ENCODE peak calls at places on chromosomes 3 and 15, in eight cellular contexts. N, Z, F, K, S, G, A and X are unnamed samples.

GRCh38 chr15:41782486-41783271 is 8.4 kb downstream of the MAPKBP1 start:
- DNase-seq in N (no peak), Z (no peak), F (no peak), K (no peak), S (no peak), G (no peak), A (no peak), X (no peak)

GRCh38 chr3:124053871-124054270 is 61.9 kb upstream of the ROPN1 start:
- DNase-seq in N (no peak), Z (no peak), F (no peak), K (no peak), S (no peak), G (no peak), A (no peak), X (no peak)

GRCh38 chr3:15313461-15313860 is 18.9 kb downstream of the SH3BP5 start:
- DNase-seq in N (no peak), Z (no peak), F (no peak), K (no peak), S (no peak), G (peak), A (no peak), X (no peak)

GRCh38 chr3:134029256-134029733 is 430 bp downstream of the SLCO2A1 start:
- DNase-seq in N (peak), Z (peak), F (no peak), K (no peak), S (no peak), G (peak), A (no peak), X (no peak)

GRCh38 chr3:54344601-54345216 is 222.4 kb downstream of the CACNA2D3 start:
- DNase-seq in N (no peak), Z (no peak), F (no peak), K (no peak), S (no peak), G (no peak), A (no peak), X (no peak)

GRCh38 chr3:21170964-21171363 is 580.0 kb downstream of the ZNF385D start:
- DNase-seq in N (peak), Z (peak), F (no peak), K (no peak), S (no peak), G (no peak), A (no peak), X (no peak)

GRCh38 chr3:10015476-10015904 is 10.7 kb upstream of the FANCD2 start:
- DNase-seq in N (peak), Z (peak), F (no peak), K (no peak), S (no peak), G (no peak), A (peak), X (peak)

GRCh38 chr3:50044976-50045375 is 43.7 kb upstream of the RBM5 start:
- DNase-seq in N (peak), Z (no peak), F (no peak), K (no peak), S (no peak), G (peak), A (no peak), X (no peak)

GRCh38 chr15:42107483-42107882 is 13.1 kb upstream of the PLA2G4D start:
- DNase-seq in N (no peak), Z (no peak), F (no peak), K (no peak), S (no peak), G (peak), A (no peak), X (no peak)

GRCh38 chr3:36944641-36945270 is at the start of gene TRANK1:
- DNase-seq in N (peak), Z (peak), F (no peak), K (peak), S (peak), G (peak), A (peak), X (peak)

GRCh38 chr3:49378249-49378899 is 20.2 kb upstream of the GPX1 start:
- DNase-seq in N (peak), Z (peak), F (no peak), K (no peak), S (no peak), G (no peak), A (peak), X (peak)

GRCh38 chr15:38843736-38844590 is 279.3 kb upstream of the RASGRP1 start:
- DNase-seq in N (no peak), Z (peak), F (no peak), K (no peak), S (no peak), G (no peak), A (peak), X (no peak)

GRCh38 chr15:79378394-79379158 is 53.6 kb upstream of the MINAR1 start:
- DNase-seq in N (peak), Z (no peak), F (no peak), K (no peak), S (no peak), G (peak), A (peak), X (no peak)

GRCh38 chr3:4990061-4990460 is 10.8 kb downstream of the BHLHE40 start:
- DNase-seq in N (peak), Z (peak), F (no peak), K (no peak), S (no peak), G (no peak), A (no peak), X (no peak)

GRCh38 chr3:17040322-17040721 is 155.6 kb downstream of the PLCL2 start:
- DNase-seq in N (no peak), Z (no peak), F (no peak), K (no peak), S (no peak), G (no peak), A (no peak), X (no peak)

GRCh38 chr3:16375891-16376290 is 110.9 kb downstream of the OXNAD1 start:
- DNase-seq in N (no peak), Z (no peak), F (no peak), K (no peak), S (no peak), G (no peak), A (no peak), X (no peak)

GRCh38 chr15:37618368-37618767 is 316.1 kb upstream of the TMCO5A start:
- DNase-seq in N (no peak), Z (no peak), F (no peak), K (no peak), S (no peak), G (no peak), A (no peak), X (no peak)

GRCh38 chr15:96264801-96265515 is 65.5 kb upstream of the NR2F2 start:
- DNase-seq in N (peak), Z (peak), F (no peak), K (no peak), S (no peak), G (no peak), A (no peak), X (no peak)

GRCh38 chr15:68303560-68304436 is 26.3 kb downstream of the FEM1B start:
- DNase-seq in N (no peak), Z (no peak), F (no peak), K (no peak), S (no peak), G (no peak), A (peak), X (no peak)

GRCh38 chr3:52851348-52851747 is 16.5 kb upstream of the MUSTN1 start:
- DNase-seq in N (peak), Z (peak), F (peak), K (no peak), S (peak), G (peak), A (peak), X (no peak)

GRCh38 chr15:79060175-79060574 is 30.4 kb downstream of the RASGRF1 start:
- DNase-seq in N (no peak), Z (no peak), F (no peak), K (no peak), S (no peak), G (no peak), A (no peak), X (no peak)

GRCh38 chr15:36877796-36878744 is 222.3 kb downstream of the MEIS2 start:
- DNase-seq in N (no peak), Z (no peak), F (no peak), K (no peak), S (no peak), G (no peak), A (no peak), X (no peak)

GRCh38 chr15:89335289-89336041 is 841 bp upstream of the POLG start:
- DNase-seq in N (peak), Z (no peak), F (peak), K (no peak), S (no peak), G (peak), A (no peak), X (no peak)

GRCh38 chr15:35713733-35714132 is 167.8 kb upstream of the DPH6 start:
- DNase-seq in N (peak), Z (peak), F (no peak), K (no peak), S (no peak), G (no peak), A (no peak), X (no peak)

GRCh38 chr15:86247249-86247955 is 167.7 kb downstream of the AGBL1 start:
- DNase-seq in N (no peak), Z (no peak), F (no peak), K (no peak), S (no peak), G (no peak), A (no peak), X (no peak)

GRCh38 chr15:35549567-35549966 is 3.6 kb upstream of the DPH6 start:
- DNase-seq in N (no peak), Z (no peak), F (no peak), K (no peak), S (no peak), G (no peak), A (no peak), X (no peak)

GRCh38 chr3:54434761-54435160 is 312.4 kb downstream of the CACNA2D3 start:
- DNase-seq in N (no peak), Z (no peak), F (no peak), K (no peak), S (no peak), G (no peak), A (no peak), X (no peak)

GRCh38 chr3:134754768-134755559 is 40.1 kb upstream of the EPHB1 start:
- DNase-seq in N (peak), Z (peak), F (peak), K (no peak), S (peak), G (peak), A (peak), X (peak)

GRCh38 chr3:127851899-127852298 is 29.6 kb upstream of the MGLL start:
- DNase-seq in N (no peak), Z (no peak), F (no peak), K (no peak), S (no peak), G (no peak), A (no peak), X (no peak)

GRCh38 chr3:119418641-119419040 is 44.8 kb downstream of the TMEM39A start:
- DNase-seq in N (peak), Z (peak), F (no peak), K (no peak), S (no peak), G (no peak), A (no peak), X (no peak)

GRCh38 chr3:50133283-50133615 is 21.9 kb upstream of the SEMA3F start:
- DNase-seq in N (no peak), Z (no peak), F (no peak), K (no peak), S (no peak), G (no peak), A (no peak), X (no peak)

GRCh38 chr3:33949074-33949473 is 150.6 kb downstream of the PDCD6IP start:
- DNase-seq in N (no peak), Z (no peak), F (no peak), K (no peak), S (no peak), G (no peak), A (no peak), X (no peak)

GRCh38 chr15:34896183-34896582 is 73.4 kb downstream of the AQR start:
- DNase-seq in N (no peak), Z (no peak), F (no peak), K (no peak), S (no peak), G (no peak), A (no peak), X (no peak)

GRCh38 chr3:140242818-140243276 is 307.9 kb downstream of the CLSTN2 start:
- DNase-seq in N (peak), Z (no peak), F (no peak), K (no peak), S (no peak), G (no peak), A (no peak), X (no peak)

GRCh38 chr15:68382286-68383007 is 49.5 kb downstream of the ITGA11 start:
- DNase-seq in N (no peak), Z (no peak), F (no peak), K (no peak), S (no peak), G (no peak), A (no peak), X (no peak)

GRCh38 chr3:32456429-32457130 is 46.1 kb downstream of the CMTM6 start:
- DNase-seq in N (no peak), Z (no peak), F (no peak), K (no peak), S (peak), G (no peak), A (no peak), X (no peak)

GRCh38 chr15:60583194-60583593 is 104.3 kb upstream of the ICE2 start:
- DNase-seq in N (no peak), Z (no peak), F (no peak), K (no peak), S (no peak), G (peak), A (no peak), X (no peak)

DNA sequence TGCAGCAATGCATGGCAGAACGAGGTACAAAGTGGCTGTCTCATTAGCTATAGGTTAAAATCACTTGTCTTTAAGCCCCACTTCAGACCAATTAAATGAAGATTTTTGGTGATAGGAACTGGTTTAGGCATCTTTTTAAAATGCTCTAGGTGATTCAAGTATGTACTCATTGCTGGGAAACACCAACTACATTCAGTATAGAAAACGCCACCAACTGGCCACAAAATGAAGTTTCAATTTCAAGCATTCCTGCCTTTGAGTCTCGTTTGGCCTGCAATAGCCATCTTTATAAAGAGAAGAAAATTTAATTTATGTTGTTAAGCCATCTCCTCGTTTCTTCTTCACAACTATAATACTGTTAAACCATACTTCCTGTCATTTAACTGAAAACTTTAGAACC is 587.9 kb downstream of the GBE1 start:
- DNase-seq in N (peak), Z (peak), F (no peak), K (no peak), S (no peak), G (no peak), A (no peak), X (no peak)
- TF ChIP-seq CTCF in N (peak), Z (peak), F (peak), K (no peak), S (no peak), G (no peak), A (no peak), X (no peak)

DNA sequence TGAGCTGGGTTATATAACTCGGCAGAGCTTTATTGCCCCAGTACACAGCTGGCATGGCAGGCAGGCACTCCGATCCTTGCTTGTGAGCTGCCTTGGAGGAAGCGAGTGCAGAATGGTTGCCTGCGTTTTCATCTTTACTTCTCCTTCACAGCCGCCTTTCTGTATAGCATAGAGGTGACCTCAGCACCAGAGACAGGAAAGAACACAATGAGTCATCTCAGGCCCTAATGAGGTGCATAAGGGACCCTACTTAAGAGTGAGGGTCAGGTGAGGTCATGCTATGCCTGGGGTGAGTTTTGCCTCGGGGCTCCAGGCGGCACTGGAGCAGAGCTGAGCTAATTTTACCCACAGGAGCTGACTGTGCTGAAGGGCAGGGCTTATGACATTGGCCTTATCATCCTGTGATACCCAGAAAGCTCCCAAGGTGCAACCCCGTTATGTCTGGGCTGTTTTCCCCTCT is 43.5 kb downstream of the LPP start:
- DNase-seq in N (no peak), Z (no peak), F (no peak), K (no peak), S (peak), G (peak), A (no peak), X (peak)
- TF ChIP-seq CTCF in N (no peak), Z (no peak), F (no peak), K (no peak), S (no peak), G (no peak), A (no peak), X (no peak)

GRCh38 chr15:62549345-62549970 is 384.4 kb upstream of the C2CD4B start:
- DNase-seq in N (peak), Z (peak), F (no peak), K (no peak), S (peak), G (peak), A (no peak), X (no peak)
- TF ChIP-seq CTCF in N (peak), Z (peak), F (peak), K (peak), S (peak), G (peak), A (peak), X (peak)

GRCh38 chr3:73192036-73192738 is 130.7 kb downstream of the EBLN2 start:
- DNase-seq in N (no peak), Z (no peak), F (no peak), K (no peak), S (no peak), G (peak), A (no peak), X (no peak)
- TF ChIP-seq CTCF in N (peak), Z (peak), F (peak), K (no peak), S (no peak), G (no peak), A (no peak), X (peak)

DNA sequence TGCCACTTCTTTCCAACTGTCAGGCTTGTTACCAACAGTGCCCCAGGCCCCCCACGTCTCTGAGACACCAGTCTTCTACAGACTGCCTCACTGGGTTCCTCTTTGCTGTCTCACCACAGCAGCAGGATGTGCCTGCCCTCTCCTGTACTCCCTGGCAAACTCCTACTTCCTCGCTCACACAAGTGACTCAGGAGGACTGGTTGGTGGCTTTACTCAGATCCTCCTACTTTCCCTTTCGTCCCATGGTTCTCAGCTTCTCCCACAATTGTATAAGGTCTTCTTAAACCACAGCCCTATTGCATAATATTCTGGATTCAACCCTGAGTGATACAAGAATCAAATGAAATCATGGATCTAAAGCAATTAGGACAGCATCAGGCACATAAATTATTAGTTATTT is 246.6 kb upstream of the PROK2 start:
- DNase-seq in N (peak), Z (peak), F (no peak), K (no peak), S (no peak), G (no peak), A (peak), X (peak)
- TF ChIP-seq CTCF in N (no peak), Z (no peak), F (no peak), K (no peak), S (no peak), G (no peak), A (peak), X (no peak)